ENCODE peak calls at places on chromosomes 4 and X, in five cellular contexts. One of them, this sample, is unnamed.

GRCh38 chrX:9438950-9439494 is 25.8 kb upstream of the TBL1X start:
- DNase-seq in tibial nerve: no peak
- DNase-seq in uterus: no peak
- DNase-seq in spleen: no peak
- DNase-seq in pancreas: no peak
- DNase-seq in this sample: no peak

GRCh38 chrX:12814434-12814833 is 23.2 kb downstream of the PRPS2 start:
- DNase-seq in tibial nerve: peak; percentile 40
- DNase-seq in uterus: no peak
- DNase-seq in spleen: no peak
- DNase-seq in pancreas: no peak
- DNase-seq in this sample: no peak

GRCh38 chr4:172480471-172480870 is 667.3 kb downstream of the GALNTL6 start:
- DNase-seq in tibial nerve: no peak
- DNase-seq in uterus: no peak
- DNase-seq in spleen: no peak
- DNase-seq in pancreas: no peak
- DNase-seq in this sample: no peak

GRCh38 chr4:124806403-124806802 is 93.9 kb upstream of the ANKRD50 start:
- DNase-seq in tibial nerve: no peak
- DNase-seq in uterus: no peak
- DNase-seq in spleen: no peak
- DNase-seq in pancreas: no peak
- DNase-seq in this sample: no peak

GRCh38 chr4:153651961-153652784 is 31.9 kb upstream of the TLR2 start:
- DNase-seq in tibial nerve: no peak
- DNase-seq in uterus: no peak
- DNase-seq in spleen: no peak
- DNase-seq in pancreas: no peak
- DNase-seq in this sample: peak; percentile 18

GRCh38 chr4:52946811-52947210 is 84.7 kb downstream of the RASL11B start:
- DNase-seq in tibial nerve: no peak
- DNase-seq in uterus: no peak
- DNase-seq in spleen: no peak
- DNase-seq in pancreas: no peak
- DNase-seq in this sample: no peak

GRCh38 chrX:22095306-22095705 is 63.2 kb downstream of the PHEX start:
- DNase-seq in tibial nerve: peak; percentile 51
- DNase-seq in uterus: peak; percentile 85
- DNase-seq in spleen: no peak
- DNase-seq in pancreas: no peak
- DNase-seq in this sample: no peak

GRCh38 chr4:170015285-170015684 is 10.9 kb downstream of the MFAP3L start:
- DNase-seq in tibial nerve: no peak
- DNase-seq in uterus: no peak
- DNase-seq in spleen: no peak
- DNase-seq in pancreas: no peak
- DNase-seq in this sample: no peak

GRCh38 chrX:1389993-1390285 is 2.0 kb downstream of the SLC25A6 start:
- DNase-seq in tibial nerve: no peak
- DNase-seq in uterus: no peak
- DNase-seq in spleen: peak; percentile 56
- DNase-seq in pancreas: no peak
- DNase-seq in this sample: peak; percentile 62

GRCh38 chr4:163167333-163167626 is 590 bp upstream of the NAF1 start:
- DNase-seq in tibial nerve: peak; percentile 6
- DNase-seq in uterus: no peak
- DNase-seq in spleen: no peak
- DNase-seq in pancreas: no peak
- DNase-seq in this sample: no peak

GRCh38 chr4:86472377-86473019 is 112.6 kb upstream of the MAPK10 start:
- DNase-seq in tibial nerve: no peak
- DNase-seq in uterus: no peak
- DNase-seq in spleen: no peak
- DNase-seq in pancreas: no peak
- DNase-seq in this sample: no peak

GRCh38 chr4:89871211-89871610 is 23.4 kb upstream of the MMRN1 start:
- DNase-seq in tibial nerve: no peak
- DNase-seq in uterus: no peak
- DNase-seq in spleen: no peak
- DNase-seq in pancreas: no peak
- DNase-seq in this sample: no peak

GRCh38 chr4:100898844-100899243 is 381.0 kb upstream of the EMCN start:
- DNase-seq in tibial nerve: no peak
- DNase-seq in uterus: no peak
- DNase-seq in spleen: no peak
- DNase-seq in pancreas: no peak
- DNase-seq in this sample: no peak

GRCh38 chrX:17801431-17801830 is 59.7 kb downstream of the RAI2 start:
- DNase-seq in tibial nerve: no peak
- DNase-seq in uterus: no peak
- DNase-seq in spleen: no peak
- DNase-seq in pancreas: no peak
- DNase-seq in this sample: no peak

GRCh38 chrX:40105016-40105790 is 7.4 kb upstream of the BCOR start:
- DNase-seq in tibial nerve: no peak
- DNase-seq in uterus: no peak
- DNase-seq in spleen: peak; percentile 91
- DNase-seq in pancreas: peak; percentile 36
- DNase-seq in this sample: no peak

GRCh38 chrX:66020578-66021406 is 19.1 kb downstream of the VSIG4 start:
- DNase-seq in tibial nerve: no peak
- DNase-seq in uterus: no peak
- DNase-seq in spleen: no peak
- DNase-seq in pancreas: no peak
- DNase-seq in this sample: no peak

GRCh38 chr4:80335226-80335553 is 340 bp upstream of the CFAP299 start:
- DNase-seq in tibial nerve: no peak
- DNase-seq in uterus: no peak
- DNase-seq in spleen: no peak
- DNase-seq in pancreas: no peak
- DNase-seq in this sample: no peak

GRCh38 chrX:115696039-115696438 is 135.1 kb downstream of the PLS3 start:
- DNase-seq in tibial nerve: no peak
- DNase-seq in uterus: no peak
- DNase-seq in spleen: no peak
- DNase-seq in pancreas: no peak
- DNase-seq in this sample: no peak

GRCh38 chr4:74632634-74633033 is 161.7 kb downstream of the BTC start:
- DNase-seq in tibial nerve: peak; percentile 41
- DNase-seq in uterus: peak; percentile 15
- DNase-seq in spleen: no peak
- DNase-seq in pancreas: no peak
- DNase-seq in this sample: peak; percentile 67

GRCh38 chrX:71253253-71254091 is 468 bp downstream of the ZMYM3 start:
- DNase-seq in tibial nerve: peak; percentile 10
- DNase-seq in uterus: peak; percentile 41
- DNase-seq in spleen: peak; percentile 81
- DNase-seq in pancreas: peak; percentile 30
- DNase-seq in this sample: peak; percentile 68

GRCh38 chrX:113644426-113644825 is 803.8 kb upstream of the AMOT start:
- DNase-seq in tibial nerve: no peak
- DNase-seq in uterus: no peak
- DNase-seq in spleen: no peak
- DNase-seq in pancreas: no peak
- DNase-seq in this sample: no peak

GRCh38 chr4:9679704-9680478 is 101.5 kb upstream of the DRD5 start:
- DNase-seq in tibial nerve: no peak
- DNase-seq in uterus: no peak
- DNase-seq in spleen: no peak
- DNase-seq in pancreas: no peak
- DNase-seq in this sample: no peak

GRCh38 chr4:78609580-78609979 is 58.0 kb downstream of the ANXA3 start:
- DNase-seq in tibial nerve: no peak
- DNase-seq in uterus: no peak
- DNase-seq in spleen: no peak
- DNase-seq in pancreas: no peak
- DNase-seq in this sample: no peak

GRCh38 chr4:153341575-153342090 is 2.9 kb upstream of the MND1 start:
- DNase-seq in tibial nerve: no peak
- DNase-seq in uterus: no peak
- DNase-seq in spleen: no peak
- DNase-seq in pancreas: no peak
- DNase-seq in this sample: no peak

GRCh38 chr4:76386566-76387305 is 34.2 kb downstream of the CCDC158 start:
- DNase-seq in tibial nerve: no peak
- DNase-seq in uterus: no peak
- DNase-seq in spleen: no peak
- DNase-seq in pancreas: no peak
- DNase-seq in this sample: no peak

GRCh38 chr4:75557696-75558095 is 1.8 kb downstream of the ODAPH start:
- DNase-seq in tibial nerve: no peak
- DNase-seq in uterus: no peak
- DNase-seq in spleen: no peak
- DNase-seq in pancreas: no peak
- DNase-seq in this sample: no peak

GRCh38 chr4:83644677-83645639 is 109.0 kb downstream of the GPAT3 start:
- DNase-seq in tibial nerve: peak; percentile 24
- DNase-seq in uterus: peak; percentile 21
- DNase-seq in spleen: no peak
- DNase-seq in pancreas: no peak
- DNase-seq in this sample: no peak

GRCh38 chr4:88006956-88007303 is 505 bp upstream of the PKD2 start:
- DNase-seq in tibial nerve: no peak
- DNase-seq in uterus: no peak
- DNase-seq in spleen: no peak
- DNase-seq in pancreas: no peak
- DNase-seq in this sample: no peak

GRCh38 chrX:124804962-124805361 is 458.6 kb downstream of the SH2D1A start:
- DNase-seq in tibial nerve: no peak
- DNase-seq in uterus: no peak
- DNase-seq in spleen: no peak
- DNase-seq in pancreas: no peak
- DNase-seq in this sample: no peak

GRCh38 chr4:113659127-113659526 is 102.4 kb downstream of the CAMK2D start:
- DNase-seq in tibial nerve: no peak
- DNase-seq in uterus: no peak
- DNase-seq in spleen: no peak
- DNase-seq in pancreas: no peak
- DNase-seq in this sample: no peak

GRCh38 chr4:29046716-29047115 is 1673.5 kb upstream of the PCDH7 start:
- DNase-seq in tibial nerve: no peak
- DNase-seq in uterus: no peak
- DNase-seq in spleen: no peak
- DNase-seq in pancreas: no peak
- DNase-seq in this sample: no peak

GRCh38 chr4:143921160-143921559 is 15.8 kb upstream of the GYPE start:
- DNase-seq in tibial nerve: no peak
- DNase-seq in uterus: no peak
- DNase-seq in spleen: no peak
- DNase-seq in pancreas: no peak
- DNase-seq in this sample: no peak

GRCh38 chr4:5708171-5708828 is at the start of gene EVC2:
- DNase-seq in tibial nerve: peak; percentile 53
- DNase-seq in uterus: peak; percentile 82
- DNase-seq in spleen: no peak
- DNase-seq in pancreas: peak; percentile 44
- DNase-seq in this sample: peak; percentile 86

GRCh38 chr4:19158451-19158850 is 1093.3 kb upstream of the SLIT2 start:
- DNase-seq in tibial nerve: no peak
- DNase-seq in uterus: no peak
- DNase-seq in spleen: no peak
- DNase-seq in pancreas: no peak
- DNase-seq in this sample: no peak
- H3K4me3 ChIP-seq in tibial nerve: no peak overlapping the region
- H3K4me3 ChIP-seq in uterus: no peak overlapping the region
- H3K4me3 ChIP-seq in spleen: no peak overlapping the region
- H3K4me3 ChIP-seq in pancreas: no peak overlapping the region
- H3K4me3 ChIP-seq in this sample: no peak overlapping the region

GRCh38 chrX:77597090-77597489 is 149.9 kb downstream of the FGF16 start:
- DNase-seq in tibial nerve: no peak
- DNase-seq in uterus: no peak
- DNase-seq in spleen: no peak
- DNase-seq in pancreas: no peak
- DNase-seq in this sample: no peak

GRCh38 chrX:77595848-77596247 is 148.7 kb downstream of the FGF16 start:
- DNase-seq in tibial nerve: no peak
- DNase-seq in uterus: no peak
- DNase-seq in spleen: no peak
- DNase-seq in pancreas: no peak
- DNase-seq in this sample: no peak

DNA sequence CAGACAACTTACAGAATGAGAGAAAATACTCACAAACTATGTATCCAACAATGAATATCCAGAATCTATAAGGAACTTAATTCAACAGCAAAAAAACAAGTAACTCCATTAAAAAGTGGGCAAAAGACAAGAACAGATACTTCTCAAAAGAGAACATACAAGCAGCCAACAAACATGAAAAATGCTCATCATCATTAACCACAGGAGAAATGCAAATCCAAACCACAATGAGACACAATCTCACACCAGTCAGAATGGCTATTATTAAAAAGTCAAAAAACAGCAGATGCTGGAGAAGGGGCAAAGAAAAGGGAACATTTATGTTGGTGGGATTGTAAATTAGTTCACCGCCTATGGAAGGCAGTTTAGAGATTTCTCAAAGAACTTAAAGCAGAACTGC is 150.3 kb downstream of the FGF16 start:
- DNase-seq in tibial nerve: no peak
- DNase-seq in uterus: no peak
- DNase-seq in spleen: no peak
- DNase-seq in pancreas: no peak
- DNase-seq in this sample: no peak
- H3K27ac ChIP-seq in tibial nerve: no peak overlapping the region
- H3K27ac ChIP-seq in uterus: no peak overlapping the region
- H3K27ac ChIP-seq in spleen: no peak overlapping the region
- H3K27ac ChIP-seq in pancreas: no peak overlapping the region
- H3K27ac ChIP-seq in this sample: no peak overlapping the region

GRCh38 chrX:48470833-48471118 is 716 bp upstream of the SLC38A5 start:
- DNase-seq in tibial nerve: no peak
- DNase-seq in uterus: no peak
- DNase-seq in spleen: peak; percentile 54
- DNase-seq in pancreas: no peak
- DNase-seq in this sample: no peak

GRCh38 chrX:48470110-48470832 is at the start of gene SLC38A5:
- DNase-seq in tibial nerve: no peak
- DNase-seq in uterus: no peak
- DNase-seq in spleen: peak; percentile 70
- DNase-seq in pancreas: no peak
- DNase-seq in this sample: no peak

GRCh38 chrX:48467331-48467761 is 2.7 kb downstream of the SLC38A5 start:
- DNase-seq in tibial nerve: no peak
- DNase-seq in uterus: no peak
- DNase-seq in spleen: peak; percentile 59
- DNase-seq in pancreas: no peak
- DNase-seq in this sample: no peak

GRCh38 chrX:48468247-48468671 is 1.8 kb downstream of the SLC38A5 start:
- DNase-seq in tibial nerve: no peak
- DNase-seq in uterus: no peak
- DNase-seq in spleen: peak; percentile 83
- DNase-seq in pancreas: peak; percentile 62
- DNase-seq in this sample: no peak

GRCh38 chrX:48468693-48469691 is 1.1 kb downstream of the SLC38A5 start:
- DNase-seq in tibial nerve: no peak
- DNase-seq in uterus: no peak
- DNase-seq in spleen: peak; percentile 69
- DNase-seq in pancreas: no peak
- DNase-seq in this sample: no peak
- TF ChIP-seq CTCF in tibial nerve: peak; percentile 5
- TF ChIP-seq CTCF in uterus: no peak
- TF ChIP-seq CTCF in spleen: peak; percentile 29
- TF ChIP-seq CTCF in pancreas: no peak
- TF ChIP-seq CTCF in this sample: no peak

GRCh38 chrX:130173190-130173895 is 1.6 kb downstream of the RAB33A start:
- DNase-seq in tibial nerve: peak; percentile 30
- DNase-seq in uterus: peak; percentile 56
- DNase-seq in spleen: peak; percentile 72
- DNase-seq in pancreas: no peak
- DNase-seq in this sample: peak; percentile 85
- H3K4me3 ChIP-seq in tibial nerve: no peak overlapping the region
- H3K4me3 ChIP-seq in uterus: no peak overlapping the region
- H3K4me3 ChIP-seq in spleen: peak overlapping the region; percentile 55
- H3K4me3 ChIP-seq in pancreas: no peak overlapping the region
- H3K4me3 ChIP-seq in this sample: no peak overlapping the region

This sample was measured in ascending aorta.